ENCODE peak calls at places on chromosomes 2 and 18, in four cellular contexts. S is GM23338, M is neural progenitor cell, Q is hepatocyte. E is an unnamed sample.

GRCh38 chr18:8416212-8417019 is 192.8 kb upstream of the RAB12 start:
- DNase-seq in S (no peak), M (no peak), Q (no peak), E (peak)

GRCh38 chr2:160270571-160271113 is 70.6 kb upstream of the ITGB6 start:
- DNase-seq in S (peak), M (no peak), Q (peak), E (no peak)

GRCh38 chr18:55340998-55341397 is 247.0 kb downstream of the TCF4 start:
- DNase-seq in S (no peak), M (no peak), Q (no peak), E (no peak)

GRCh38 chr2:239455436-239456203 is 54.8 kb upstream of the HDAC4 start:
- DNase-seq in S (no peak), M (no peak), Q (no peak), E (no peak)

GRCh38 chr2:31137211-31138036 is 816 bp downstream of the GALNT14 start:
- DNase-seq in S (peak), M (peak), Q (peak), E (peak)

GRCh38 chr18:26104037-26104436 is 13.6 kb upstream of the SS18 start:
- DNase-seq in S (no peak), M (no peak), Q (no peak), E (no peak)

GRCh38 chr2:214587442-214587841 is 176.6 kb downstream of the VWC2L start:
- DNase-seq in S (peak), M (peak), Q (peak), E (peak)

GRCh38 chr18:12308386-12309100 is 502 bp downstream of the TUBB6 start:
- DNase-seq in S (peak), M (peak), Q (peak), E (peak)

GRCh38 chr2:26235089-26235488 is 9.3 kb downstream of the HADHA start:
- DNase-seq in S (no peak), M (no peak), Q (no peak), E (peak)

GRCh38 chr18:74316257-74317180 is 880 bp downstream of the C18orf63 start:
- DNase-seq in S (peak), M (no peak), Q (no peak), E (peak)

GRCh38 chr18:62944454-62944853 is 229.1 kb downstream of the PHLPP1 start:
- DNase-seq in S (peak), M (no peak), Q (no peak), E (no peak)

DNA sequence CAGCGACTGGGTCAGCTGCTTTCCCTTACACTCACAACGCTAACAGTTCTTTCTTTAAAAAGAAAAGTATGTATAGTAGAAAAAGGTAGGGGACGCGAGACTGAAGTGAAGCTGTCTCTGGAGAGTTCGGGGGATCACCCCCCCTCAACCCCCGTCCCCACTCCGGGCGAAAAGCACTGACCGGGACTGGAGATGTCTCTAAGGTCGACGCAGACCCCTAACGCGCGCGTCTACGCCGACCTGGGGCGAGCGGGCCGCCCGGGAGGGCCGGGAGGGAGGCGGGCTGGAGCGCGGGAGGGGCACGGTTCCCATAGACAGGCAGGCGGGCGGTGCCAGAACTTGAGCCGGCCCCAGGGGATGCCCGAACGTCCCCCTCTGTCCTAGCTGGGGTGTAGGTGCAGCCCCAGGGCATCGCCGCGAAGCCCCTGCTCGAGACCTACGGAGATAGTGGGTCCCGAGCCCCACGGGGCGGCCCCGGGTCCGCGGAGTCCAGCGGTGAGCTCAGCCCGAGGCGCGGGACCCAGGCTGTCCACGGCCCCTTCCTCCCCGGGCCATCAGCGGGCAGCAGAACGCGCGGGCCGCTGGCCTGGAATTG is 82.2 kb downstream of the CHRNA1 start:
- DNase-seq in S (peak), M (peak), Q (peak), E (no peak)
- TF ChIP-seq EZH2 in S (no peak), M (peak), Q (no peak), E (peak)

GRCh38 chr2:138445227-138445626 is 56.3 kb upstream of the SPOPL start:
- DNase-seq in S (no peak), M (no peak), Q (no peak), E (no peak)
- TF ChIP-seq EZH2phosphoT487 in S (no peak), M (no peak), Q (no peak), E (no peak)

DNA sequence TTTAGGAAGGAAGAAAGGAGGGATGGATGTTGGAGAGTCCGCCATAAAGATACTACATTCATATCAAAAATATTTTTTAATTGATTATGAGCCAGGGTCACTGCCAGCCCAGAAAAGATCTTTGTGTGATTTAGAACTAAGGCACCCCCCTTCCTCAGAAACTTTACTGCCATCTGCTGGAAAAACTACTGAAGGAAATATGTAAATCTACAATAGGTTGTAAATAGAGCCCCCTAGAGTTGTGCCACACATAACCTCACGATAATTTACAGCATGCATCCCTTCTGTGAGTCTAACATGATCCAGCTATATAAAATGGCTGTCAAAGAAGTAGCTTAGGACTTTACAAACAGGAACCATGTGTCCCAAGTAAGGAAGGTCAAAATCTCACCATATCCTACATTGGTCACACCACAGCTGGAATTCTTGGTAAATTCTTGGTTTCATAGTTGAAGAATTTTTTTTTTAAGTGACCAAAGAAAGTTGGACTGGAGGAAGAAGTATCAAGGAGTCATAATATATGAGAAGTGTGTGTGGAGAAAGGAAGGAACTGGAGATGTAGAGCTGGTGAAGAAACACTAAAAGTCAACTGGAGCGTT is 152.5 kb downstream of the CYP26B1 start:
- DNase-seq in S (peak), M (peak), Q (peak), E (peak)
- TF ChIP-seq CTCF in S (peak), M (peak), Q (peak), E (peak)

GRCh38 chr2:44936715-44937687 is 4.5 kb upstream of the SIX3 start:
- DNase-seq in S (peak), M (peak), Q (no peak), E (no peak)
- TF ChIP-seq EZH2 in S (peak), M (no peak), Q (peak), E (no peak)

GRCh38 chr2:19929226-19929625 is 27.4 kb upstream of the TTC32 start:
- DNase-seq in S (no peak), M (no peak), Q (no peak), E (no peak)

GRCh38 chr2:19936979-19937378 is 35.2 kb upstream of the TTC32 start:
- DNase-seq in S (no peak), M (no peak), Q (no peak), E (no peak)

GRCh38 chr2:19936203-19936602 is 34.4 kb upstream of the TTC32 start:
- DNase-seq in S (no peak), M (no peak), Q (no peak), E (no peak)

GRCh38 chr2:19932928-19933327 is 31.1 kb upstream of the TTC32 start:
- DNase-seq in S (no peak), M (no peak), Q (no peak), E (peak)

DNA sequence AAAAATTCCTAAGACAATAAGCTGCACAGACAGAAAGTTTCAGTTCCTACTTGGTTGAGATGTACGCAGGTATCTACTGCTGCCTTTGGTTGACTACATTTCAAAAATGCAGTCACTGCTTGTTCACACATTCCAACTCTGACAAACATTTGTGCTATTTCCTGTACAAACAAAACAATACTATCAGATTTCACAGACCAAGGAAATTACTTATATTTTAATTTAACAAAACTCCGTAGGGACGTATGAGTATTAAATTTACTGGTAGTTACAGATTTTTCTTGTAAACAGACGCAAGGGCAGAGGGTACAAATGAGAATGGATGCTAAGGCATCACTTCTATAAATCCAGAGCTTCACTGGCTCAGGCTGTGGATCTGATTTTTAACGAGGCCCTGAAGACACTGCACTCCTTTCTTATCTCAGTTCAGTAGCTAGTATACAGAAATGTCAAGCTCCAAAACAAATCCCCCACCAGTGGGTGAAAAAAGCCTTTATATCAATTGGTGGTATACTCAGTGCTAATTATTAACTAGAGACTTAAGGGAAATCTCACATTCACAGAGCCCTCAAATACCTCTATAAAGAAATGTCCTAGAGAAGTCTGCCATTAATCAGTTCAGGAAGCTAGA is 31.7 kb upstream of the TTC32 start:
- DNase-seq in S (no peak), M (no peak), Q (no peak), E (peak)
- TF ChIP-seq EZH2phosphoT487 in S (no peak), M (no peak), Q (no peak), E (no peak)

GRCh38 chr2:230814616-230815015 is 50.1 kb upstream of the ITM2C start:
- DNase-seq in S (peak), M (peak), Q (peak), E (peak)
- TF ChIP-seq CTCF in S (peak), M (peak), Q (peak), E (peak)

GRCh38 chr2:39664478-39664877 is 1.2 kb upstream of the TMEM178A start:
- DNase-seq in S (no peak), M (no peak), Q (no peak), E (no peak)

GRCh38 chr2:39666489-39667141 is 898 bp downstream of the TMEM178A start:
- DNase-seq in S (peak), M (peak), Q (no peak), E (no peak)

GRCh38 chr2:39665811-39666488 is at the start of gene TMEM178A:
- DNase-seq in S (peak), M (peak), Q (peak), E (no peak)

GRCh38 chr2:39663187-39663930 is 2.4 kb upstream of the TMEM178A start:
- DNase-seq in S (no peak), M (no peak), Q (no peak), E (no peak)

GRCh38 chr2:39664898-39665591 is 672 bp upstream of the TMEM178A start:
- DNase-seq in S (peak), M (peak), Q (no peak), E (no peak)
- TF ChIP-seq EZH2 in S (peak), M (peak), Q (no peak), E (no peak)

GRCh38 chr18:27627927-27628326 is 442.8 kb upstream of the CHST9 start:
- DNase-seq in S (peak), M (peak), Q (no peak), E (peak)
- TF ChIP-seq EZH2phosphoT487 in S (no peak), M (no peak), Q (no peak), E (no peak)

GRCh38 chr2:132667716-132668115 is 2.3 kb downstream of the LYPD1 start:
- DNase-seq in S (no peak), M (no peak), Q (no peak), E (no peak)

GRCh38 chr2:132668986-132669853 is 785 bp downstream of the LYPD1 start:
- DNase-seq in S (peak), M (peak), Q (peak), E (peak)

GRCh38 chr2:132670104-132670960 is at the start of gene LYPD1:
- DNase-seq in S (peak), M (peak), Q (peak), E (peak)

GRCh38 chr2:132669854-132670103 is 226 bp downstream of the LYPD1 start:
- DNase-seq in S (peak), M (peak), Q (no peak), E (peak)

GRCh38 chr2:132668189-132668833 is 1.7 kb downstream of the LYPD1 start:
- DNase-seq in S (peak), M (peak), Q (peak), E (peak)
- TF ChIP-seq CTCF in S (peak), M (peak), Q (peak), E (peak)

E was measured in PC-3.